ENCODE peak calls at places on chromosomes 3 and 15, in eight cellular contexts. Z, O, K, Y, E, A, U and R are unnamed samples.
A peak's percentile ranks its signal among the peaks of the same experiment; 100 is the strongest.

GRCh38 chr3:21751891-21752290 is 881 bp upstream of the ZNF385D start:
- DNase-seq in Z (no peak), O (no peak), K (no peak), Y (no peak), E (no peak), A (no peak), U (no peak), R (no peak)

GRCh38 chr3:149992416-149993058 is 21.8 kb upstream of the PFN2 start:
- DNase-seq in Z (no peak), O (no peak), K (no peak), Y (no peak), E (no peak), A (no peak), U (no peak), R (no peak)

GRCh38 chr3:15601399-15602145 is at the start of the genes BTD and HACL1:
- DNase-seq in Z (peak; percentile 99), O (peak; percentile 99), K (peak; percentile 96), Y (peak; percentile 100), E (peak; percentile 98), A (peak; percentile 99), U (peak; percentile 97), R (peak; percentile 97)

GRCh38 chr3:24287728-24288450 is 206.8 kb downstream of the THRB start:
- DNase-seq in Z (no peak), O (no peak), K (no peak), Y (no peak), E (peak; percentile 27), A (no peak), U (no peak), R (no peak)

GRCh38 chr3:71063768-71064287 is 519.7 kb downstream of the FOXP1 start:
- DNase-seq in Z (no peak), O (peak; percentile 51), K (no peak), Y (peak; percentile 33), E (peak; percentile 29), A (peak; percentile 33), U (peak; percentile 50), R (peak; percentile 53)

GRCh38 chr15:34109775-34110663 is 8.1 kb downstream of the PGBD4 start:
- DNase-seq in Z (no peak), O (no peak), K (no peak), Y (no peak), E (no peak), A (no peak), U (no peak), R (peak; percentile 11)

GRCh38 chr3:134179508-134179907 is 71.2 kb downstream of the RYK start:
- DNase-seq in Z (no peak), O (no peak), K (no peak), Y (no peak), E (no peak), A (no peak), U (no peak), R (no peak)

GRCh38 chr3:42683875-42684593 is 1.3 kb upstream of the KLHL40 start:
- DNase-seq in Z (peak; percentile 93), O (peak; percentile 70), K (peak; percentile 36), Y (no peak), E (peak; percentile 61), A (no peak), U (peak; percentile 35), R (no peak)

GRCh38 chr3:12268050-12268449 is 20.8 kb upstream of the PPARG start:
- DNase-seq in Z (no peak), O (no peak), K (no peak), Y (no peak), E (no peak), A (no peak), U (no peak), R (no peak)

GRCh38 chr3:115814778-115815380 is 191.6 kb downstream of the GAP43 start:
- DNase-seq in Z (peak; percentile 91), O (peak; percentile 63), K (peak; percentile 64), Y (peak; percentile 85), E (peak; percentile 74), A (peak; percentile 76), U (peak; percentile 63), R (peak; percentile 53)

GRCh38 chr3:185332026-185332735 is 30.8 kb upstream of the MAP3K13 start:
- DNase-seq in Z (no peak), O (no peak), K (no peak), Y (no peak), E (no peak), A (no peak), U (no peak), R (no peak)

GRCh38 chr15:64443747-64444621 is 16.4 kb upstream of the ZNF609 start:
- DNase-seq in Z (no peak), O (no peak), K (peak; percentile 55), Y (no peak), E (peak; percentile 41), A (no peak), U (no peak), R (no peak)

GRCh38 chr3:23723930-23724329 is 81.8 kb upstream of the UBE2E1 start:
- DNase-seq in Z (no peak), O (no peak), K (no peak), Y (no peak), E (no peak), A (no peak), U (no peak), R (no peak)

GRCh38 chr3:64220161-64220560 is 5.1 kb downstream of the PRICKLE2 start:
- DNase-seq in Z (no peak), O (no peak), K (no peak), Y (no peak), E (no peak), A (no peak), U (no peak), R (no peak)

GRCh38 chr3:151592287-151592686 is 131.4 kb upstream of the IGSF10 start:
- DNase-seq in Z (no peak), O (no peak), K (no peak), Y (no peak), E (no peak), A (no peak), U (no peak), R (no peak)

GRCh38 chr3:176739169-176739568 is 458.1 kb downstream of the TBL1XR1 start:
- DNase-seq in Z (no peak), O (peak; percentile 32), K (no peak), Y (no peak), E (no peak), A (no peak), U (no peak), R (no peak)

GRCh38 chr15:58423205-58423604 is 8.6 kb upstream of the LIPC start:
- DNase-seq in Z (no peak), O (no peak), K (no peak), Y (no peak), E (no peak), A (no peak), U (no peak), R (no peak)

GRCh38 chr3:103319912-103320311 is 885.1 kb downstream of the ZPLD1 start:
- DNase-seq in Z (no peak), O (no peak), K (no peak), Y (no peak), E (no peak), A (no peak), U (no peak), R (no peak)

GRCh38 chr15:64552281-64552948 is 92.0 kb downstream of the ZNF609 start:
- DNase-seq in Z (no peak), O (no peak), K (no peak), Y (no peak), E (no peak), A (no peak), U (no peak), R (no peak)

GRCh38 chr15:97234841-97235240 is 725.7 kb upstream of the ARRDC4 start:
- DNase-seq in Z (no peak), O (no peak), K (no peak), Y (no peak), E (no peak), A (no peak), U (no peak), R (no peak)

GRCh38 chr3:16317561-16317945 is 52.5 kb downstream of the OXNAD1 start:
- DNase-seq in Z (no peak), O (no peak), K (no peak), Y (no peak), E (no peak), A (no peak), U (no peak), R (no peak)

GRCh38 chr3:127699098-127699945 is 26.6 kb downstream of the ABTB1 start:
- DNase-seq in Z (peak; percentile 90), O (no peak), K (no peak), Y (no peak), E (peak; percentile 61), A (no peak), U (no peak), R (no peak)
- H3K4me1 ChIP-seq in Z (peaks cover 67% of the 10 kb centered on the region), O (no peaks in the 10 kb centered on the region), K (no peaks in the 10 kb centered on the region), Y (peaks cover 3% of the 10 kb centered on the region), E (peaks cover 33% of the 10 kb centered on the region), A (no peaks in the 10 kb centered on the region), U (peaks cover 26% of the 10 kb centered on the region), R (no peaks in the 10 kb centered on the region)

DNA sequence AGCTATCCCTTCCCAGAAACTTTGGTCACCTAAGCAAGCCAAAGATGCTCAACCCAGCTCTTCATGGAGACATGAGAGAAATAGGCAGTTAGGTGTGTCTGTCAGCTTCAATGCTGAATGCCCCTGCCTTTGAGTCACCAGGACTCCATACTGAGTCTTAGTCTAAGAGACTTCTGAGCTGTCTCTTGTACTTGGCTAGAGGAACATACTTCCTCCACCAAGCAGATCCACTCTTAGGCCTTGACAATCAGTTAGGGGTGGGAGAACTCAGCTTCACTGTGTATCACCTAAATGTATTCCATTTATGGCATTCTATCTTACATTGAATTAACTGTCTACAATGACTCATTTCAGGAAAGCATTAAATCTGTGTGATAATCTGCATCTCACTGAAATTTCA is 65.9 kb downstream of the STAC start:
- DNase-seq in Z (no peak), O (no peak), K (no peak), Y (no peak), E (no peak), A (no peak), U (no peak), R (no peak)
- H3K9me3 ChIP-seq in Z (no peaks in the 10 kb centered on the region), O (no peaks in the 10 kb centered on the region), K (no peaks in the 10 kb centered on the region), Y (no peaks in the 10 kb centered on the region), E (no peaks in the 10 kb centered on the region), A (no peaks in the 10 kb centered on the region), U (no peaks in the 10 kb centered on the region), R (no peaks in the 10 kb centered on the region)

DNA sequence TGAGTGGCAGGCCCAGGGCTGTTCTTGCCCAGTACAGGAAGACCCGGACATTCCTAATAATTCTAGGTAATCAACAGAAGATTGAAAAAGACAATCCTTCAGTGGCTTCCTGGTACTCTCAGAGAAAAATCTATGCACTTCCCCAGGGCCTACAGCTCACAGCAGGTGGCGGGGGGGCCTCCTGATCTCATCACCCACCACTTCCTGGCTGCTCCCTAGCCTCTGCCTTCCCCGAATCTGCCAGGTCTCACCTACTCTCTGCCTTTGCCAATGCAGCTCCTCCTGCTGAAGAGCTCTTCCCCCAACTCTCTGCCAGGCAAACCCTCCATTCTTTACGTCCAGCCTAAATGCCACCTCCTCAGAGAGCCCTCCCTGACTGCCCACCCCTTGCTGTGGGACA is 37.5 kb downstream of the EHD4 start:
- DNase-seq in Z (peak; percentile 69), O (no peak), K (no peak), Y (no peak), E (no peak), A (peak; percentile 76), U (no peak), R (peak; percentile 81)
- H3K4me1 ChIP-seq in Z (peaks cover 39% of the 10 kb centered on the region), O (peaks cover 22% of the 10 kb centered on the region), K (peaks cover 54% of the 10 kb centered on the region), Y (no peaks in the 10 kb centered on the region), E (peaks cover 29% of the 10 kb centered on the region), A (peaks cover 55% of the 10 kb centered on the region), U (peaks cover 17% of the 10 kb centered on the region), R (peaks cover 50% of the 10 kb centered on the region)

GRCh38 chr3:128853826-128854225 is 25.6 kb upstream of the ACAD9 start:
- DNase-seq in Z (no peak), O (no peak), K (no peak), Y (no peak), E (no peak), A (no peak), U (no peak), R (no peak)
- H3K9me3 ChIP-seq in Z (peaks cover 10% of the 10 kb centered on the region), O (peaks cover 23% of the 10 kb centered on the region), K (peaks cover 33% of the 10 kb centered on the region), Y (peaks cover 33% of the 10 kb centered on the region), E (peaks cover 16% of the 10 kb centered on the region), A (peaks cover 3% of the 10 kb centered on the region), U (no peaks in the 10 kb centered on the region), R (peaks cover 23% of the 10 kb centered on the region)